ENCODE peak calls at places on chromosome 15, in nine cellular contexts. One of them, this sample, is unnamed.
A peak's percentile ranks its signal among the peaks of the same experiment; 100 is the strongest.

GRCh38 chr15:55588818-55589122 is 625 bp upstream of the PYGO1 start:
- DNase-seq in body of pancreas: peak; percentile 20
- DNase-seq in tibial nerve: peak; percentile 6
- DNase-seq in fibroblast of the aortic adventitia: no peak
- DNase-seq in fibroblast of lung: no peak
- DNase-seq in cardiac muscle cell: no peak
- DNase-seq in HFF-Myc: no peak
- DNase-seq in choroid plexus epithelial cell: no peak
- DNase-seq in adrenal gland: no peak
- DNase-seq in this sample: no peak

GRCh38 chr15:66617137-66618090 is 51.6 kb upstream of the LCTL start:
- DNase-seq in fibroblast of lung: peak; percentile 88
- DNase-seq in choroid plexus epithelial cell: peak; percentile 77
- DNase-seq in cardiac muscle cell: peak; percentile 85
- DNase-seq in tibial nerve: peak; percentile 16
- DNase-seq in HFF-Myc: no peak
- DNase-seq in fibroblast of the aortic adventitia: peak; percentile 91
- DNase-seq in adrenal gland: peak; percentile 56
- DNase-seq in body of pancreas: peak; percentile 21
- DNase-seq in this sample: peak; percentile 19

GRCh38 chr15:58398053-58398452 is 33.7 kb upstream of the LIPC start:
- DNase-seq in adrenal gland: no peak
- DNase-seq in body of pancreas: no peak
- DNase-seq in tibial nerve: no peak
- DNase-seq in fibroblast of the aortic adventitia: no peak
- DNase-seq in fibroblast of lung: no peak
- DNase-seq in cardiac muscle cell: no peak
- DNase-seq in HFF-Myc: no peak
- DNase-seq in choroid plexus epithelial cell: no peak
- DNase-seq in this sample: no peak

GRCh38 chr15:92889390-92890113 is 10.6 kb upstream of the CHD2 start:
- DNase-seq in choroid plexus epithelial cell: no peak
- DNase-seq in cardiac muscle cell: peak; percentile 19
- DNase-seq in fibroblast of lung: no peak
- DNase-seq in adrenal gland: no peak
- DNase-seq in HFF-Myc: no peak
- DNase-seq in body of pancreas: no peak
- DNase-seq in tibial nerve: no peak
- DNase-seq in fibroblast of the aortic adventitia: peak; percentile 18
- DNase-seq in this sample: no peak

GRCh38 chr15:67882487-67883227 is 42.8 kb upstream of the RNU6-1 start:
- DNase-seq in body of pancreas: no peak
- DNase-seq in tibial nerve: no peak
- DNase-seq in cardiac muscle cell: peak; percentile 57
- DNase-seq in fibroblast of the aortic adventitia: no peak
- DNase-seq in adrenal gland: peak; percentile 19
- DNase-seq in choroid plexus epithelial cell: peak; percentile 42
- DNase-seq in HFF-Myc: no peak
- DNase-seq in fibroblast of lung: no peak
- DNase-seq in this sample: no peak

GRCh38 chr15:53808058-53808703 is 48.7 kb upstream of the WDR72 start:
- DNase-seq in HFF-Myc: no peak
- DNase-seq in fibroblast of lung: no peak
- DNase-seq in body of pancreas: no peak
- DNase-seq in cardiac muscle cell: peak; percentile 2
- DNase-seq in fibroblast of the aortic adventitia: peak; percentile 1
- DNase-seq in choroid plexus epithelial cell: peak; percentile 12
- DNase-seq in tibial nerve: no peak
- DNase-seq in adrenal gland: no peak
- DNase-seq in this sample: no peak

GRCh38 chr15:41932511-41932910 is 38.7 kb upstream of the SPTBN5 start:
- DNase-seq in fibroblast of lung: no peak
- DNase-seq in HFF-Myc: no peak
- DNase-seq in body of pancreas: no peak
- DNase-seq in choroid plexus epithelial cell: no peak
- DNase-seq in fibroblast of the aortic adventitia: no peak
- DNase-seq in tibial nerve: no peak
- DNase-seq in adrenal gland: no peak
- DNase-seq in cardiac muscle cell: no peak
- DNase-seq in this sample: no peak

GRCh38 chr15:60618206-60618605 is 139.3 kb upstream of the ICE2 start:
- DNase-seq in tibial nerve: no peak
- DNase-seq in cardiac muscle cell: no peak
- DNase-seq in body of pancreas: no peak
- DNase-seq in HFF-Myc: no peak
- DNase-seq in fibroblast of the aortic adventitia: no peak
- DNase-seq in choroid plexus epithelial cell: no peak
- DNase-seq in adrenal gland: no peak
- DNase-seq in fibroblast of lung: no peak
- DNase-seq in this sample: no peak

GRCh38 chr15:98609144-98609852 is 39.0 kb upstream of the IGF1R start:
- DNase-seq in HFF-Myc: peak; percentile 58
- DNase-seq in fibroblast of the aortic adventitia: peak; percentile 25
- DNase-seq in body of pancreas: no peak
- DNase-seq in adrenal gland: no peak
- DNase-seq in cardiac muscle cell: peak; percentile 50
- DNase-seq in choroid plexus epithelial cell: peak; percentile 15
- DNase-seq in tibial nerve: no peak
- DNase-seq in fibroblast of lung: peak; percentile 71
- DNase-seq in this sample: peak; percentile 58

GRCh38 chr15:98612490-98613110 is 35.7 kb upstream of the IGF1R start:
- DNase-seq in HFF-Myc: no peak
- DNase-seq in tibial nerve: no peak
- DNase-seq in fibroblast of lung: no peak
- DNase-seq in cardiac muscle cell: no peak
- DNase-seq in body of pancreas: no peak
- DNase-seq in adrenal gland: no peak
- DNase-seq in choroid plexus epithelial cell: no peak
- DNase-seq in fibroblast of the aortic adventitia: no peak
- DNase-seq in this sample: no peak

GRCh38 chr15:98614681-98615080 is 33.7 kb upstream of the IGF1R start:
- DNase-seq in fibroblast of lung: no peak
- DNase-seq in body of pancreas: no peak
- DNase-seq in choroid plexus epithelial cell: no peak
- DNase-seq in tibial nerve: no peak
- DNase-seq in fibroblast of the aortic adventitia: no peak
- DNase-seq in HFF-Myc: no peak
- DNase-seq in cardiac muscle cell: no peak
- DNase-seq in adrenal gland: no peak
- DNase-seq in this sample: no peak

GRCh38 chr15:98611031-98611430 is 37.3 kb upstream of the IGF1R start:
- DNase-seq in fibroblast of lung: no peak
- DNase-seq in body of pancreas: no peak
- DNase-seq in HFF-Myc: no peak
- DNase-seq in adrenal gland: no peak
- DNase-seq in cardiac muscle cell: no peak
- DNase-seq in fibroblast of the aortic adventitia: no peak
- DNase-seq in tibial nerve: no peak
- DNase-seq in choroid plexus epithelial cell: no peak
- DNase-seq in this sample: no peak

DNA sequence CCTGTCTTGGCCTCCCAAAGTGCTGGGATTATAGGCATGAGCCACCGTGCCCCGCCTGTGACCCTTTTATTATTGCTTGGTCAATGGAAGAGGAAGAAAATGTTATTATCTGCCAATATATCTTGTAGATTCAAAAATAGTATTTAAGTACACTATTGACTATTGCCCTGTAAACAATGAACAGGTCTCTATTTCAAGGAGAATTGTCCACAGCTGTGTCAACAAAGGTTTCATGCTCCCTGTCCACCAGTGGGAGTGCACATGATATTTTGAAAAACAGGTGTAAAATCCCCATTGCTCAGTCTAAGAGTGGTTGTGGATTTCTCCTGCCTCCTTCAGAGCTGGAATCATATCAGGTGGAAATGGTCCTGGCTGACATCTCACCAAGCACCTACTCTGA is 36.5 kb upstream of the IGF1R start:
- DNase-seq in fibroblast of lung: no peak
- DNase-seq in adrenal gland: no peak
- DNase-seq in cardiac muscle cell: no peak
- DNase-seq in choroid plexus epithelial cell: no peak
- DNase-seq in tibial nerve: no peak
- DNase-seq in body of pancreas: peak; percentile 41
- DNase-seq in fibroblast of the aortic adventitia: no peak
- DNase-seq in HFF-Myc: no peak
- DNase-seq in this sample: no peak
- H3K4me3 ChIP-seq in fibroblast of lung: no peak overlapping the region
- H3K4me3 ChIP-seq in adrenal gland: no peak overlapping the region
- H3K4me3 ChIP-seq in cardiac muscle cell: no peak overlapping the region
- H3K4me3 ChIP-seq in choroid plexus epithelial cell: no peak overlapping the region
- H3K4me3 ChIP-seq in tibial nerve: no peak overlapping the region
- H3K4me3 ChIP-seq in body of pancreas: no peak overlapping the region
- H3K4me3 ChIP-seq in fibroblast of the aortic adventitia: no peak overlapping the region
- H3K4me3 ChIP-seq in HFF-Myc: no peak overlapping the region
- H3K4me3 ChIP-seq in this sample: no peak overlapping the region

GRCh38 chr15:74631935-74632560 is 16.4 kb downstream of the CLK3 start:
- DNase-seq in fibroblast of the aortic adventitia: peak; percentile 52
- DNase-seq in adrenal gland: peak; percentile 56
- DNase-seq in cardiac muscle cell: peak; percentile 59
- DNase-seq in choroid plexus epithelial cell: peak; percentile 73
- DNase-seq in HFF-Myc: no peak
- DNase-seq in tibial nerve: peak; percentile 64
- DNase-seq in body of pancreas: peak; percentile 67
- DNase-seq in fibroblast of lung: peak; percentile 29
- DNase-seq in this sample: no peak

GRCh38 chr15:74630284-74631086 is 14.8 kb downstream of the CLK3 start:
- DNase-seq in body of pancreas: no peak
- DNase-seq in HFF-Myc: no peak
- DNase-seq in fibroblast of the aortic adventitia: no peak
- DNase-seq in adrenal gland: no peak
- DNase-seq in fibroblast of lung: no peak
- DNase-seq in tibial nerve: no peak
- DNase-seq in cardiac muscle cell: no peak
- DNase-seq in choroid plexus epithelial cell: peak; percentile 34
- DNase-seq in this sample: no peak

GRCh38 chr15:74631087-74631385 is 15.4 kb downstream of the CLK3 start:
- DNase-seq in adrenal gland: no peak
- DNase-seq in choroid plexus epithelial cell: no peak
- DNase-seq in tibial nerve: no peak
- DNase-seq in fibroblast of lung: no peak
- DNase-seq in body of pancreas: no peak
- DNase-seq in fibroblast of the aortic adventitia: no peak
- DNase-seq in cardiac muscle cell: no peak
- DNase-seq in HFF-Myc: no peak
- DNase-seq in this sample: no peak

GRCh38 chr15:74632601-74633000 is 17.0 kb downstream of the CLK3 start:
- DNase-seq in choroid plexus epithelial cell: no peak
- DNase-seq in adrenal gland: no peak
- DNase-seq in body of pancreas: no peak
- DNase-seq in fibroblast of the aortic adventitia: no peak
- DNase-seq in cardiac muscle cell: no peak
- DNase-seq in HFF-Myc: no peak
- DNase-seq in tibial nerve: no peak
- DNase-seq in fibroblast of lung: no peak
- DNase-seq in this sample: no peak

GRCh38 chr15:74631408-74631807 is 15.8 kb downstream of the CLK3 start:
- DNase-seq in body of pancreas: no peak
- DNase-seq in tibial nerve: no peak
- DNase-seq in cardiac muscle cell: no peak
- DNase-seq in fibroblast of the aortic adventitia: no peak
- DNase-seq in fibroblast of lung: no peak
- DNase-seq in choroid plexus epithelial cell: no peak
- DNase-seq in HFF-Myc: no peak
- DNase-seq in adrenal gland: no peak
- DNase-seq in this sample: no peak
- TF ChIP-seq CTCF in body of pancreas: no peak
- TF ChIP-seq CTCF in tibial nerve: no peak
- TF ChIP-seq CTCF in cardiac muscle cell: no peak
- TF ChIP-seq CTCF in fibroblast of the aortic adventitia: no peak
- TF ChIP-seq CTCF in fibroblast of lung: no peak
- TF ChIP-seq CTCF in choroid plexus epithelial cell: no peak
- TF ChIP-seq CTCF in HFF-Myc: no peak
- TF ChIP-seq CTCF in adrenal gland: no peak
- TF ChIP-seq CTCF in this sample: no peak

GRCh38 chr15:98799461-98799971 is 151.2 kb downstream of the IGF1R start:
- DNase-seq in choroid plexus epithelial cell: peak; percentile 33
- DNase-seq in fibroblast of lung: no peak
- DNase-seq in adrenal gland: peak; percentile 45
- DNase-seq in HFF-Myc: no peak
- DNase-seq in tibial nerve: no peak
- DNase-seq in cardiac muscle cell: peak; percentile 26
- DNase-seq in fibroblast of the aortic adventitia: peak; percentile 27
- DNase-seq in body of pancreas: no peak
- DNase-seq in this sample: no peak
- H3K4me3 ChIP-seq in choroid plexus epithelial cell: peak overlapping the region; percentile 11
- H3K4me3 ChIP-seq in fibroblast of lung: no peak overlapping the region
- H3K4me3 ChIP-seq in adrenal gland: no peak overlapping the region
- H3K4me3 ChIP-seq in HFF-Myc: no peak overlapping the region
- H3K4me3 ChIP-seq in tibial nerve: no peak overlapping the region
- H3K4me3 ChIP-seq in cardiac muscle cell: no peak overlapping the region
- H3K4me3 ChIP-seq in fibroblast of the aortic adventitia: no peak overlapping the region
- H3K4me3 ChIP-seq in body of pancreas: no peak overlapping the region
- H3K4me3 ChIP-seq in this sample: no peak overlapping the region

GRCh38 chr15:25784876-25785642 is 78.1 kb downstream of the ATP10A start:
- DNase-seq in fibroblast of lung: peak; percentile 89
- DNase-seq in fibroblast of the aortic adventitia: peak; percentile 70
- DNase-seq in cardiac muscle cell: peak; percentile 16
- DNase-seq in choroid plexus epithelial cell: no peak
- DNase-seq in tibial nerve: no peak
- DNase-seq in HFF-Myc: no peak
- DNase-seq in adrenal gland: no peak
- DNase-seq in body of pancreas: no peak
- DNase-seq in this sample: no peak

GRCh38 chr15:25783134-25783533 is 80.0 kb downstream of the ATP10A start:
- DNase-seq in tibial nerve: no peak
- DNase-seq in HFF-Myc: no peak
- DNase-seq in choroid plexus epithelial cell: no peak
- DNase-seq in fibroblast of the aortic adventitia: no peak
- DNase-seq in fibroblast of lung: no peak
- DNase-seq in body of pancreas: no peak
- DNase-seq in adrenal gland: no peak
- DNase-seq in cardiac muscle cell: no peak
- DNase-seq in this sample: no peak

GRCh38 chr15:25784141-25784540 is 79.0 kb downstream of the ATP10A start:
- DNase-seq in cardiac muscle cell: no peak
- DNase-seq in HFF-Myc: no peak
- DNase-seq in tibial nerve: no peak
- DNase-seq in fibroblast of the aortic adventitia: peak; percentile 15
- DNase-seq in choroid plexus epithelial cell: no peak
- DNase-seq in fibroblast of lung: no peak
- DNase-seq in adrenal gland: no peak
- DNase-seq in body of pancreas: no peak
- DNase-seq in this sample: no peak

GRCh38 chr15:25785643-25786029 is 77.5 kb downstream of the ATP10A start:
- DNase-seq in HFF-Myc: no peak
- DNase-seq in adrenal gland: no peak
- DNase-seq in fibroblast of lung: no peak
- DNase-seq in tibial nerve: no peak
- DNase-seq in fibroblast of the aortic adventitia: no peak
- DNase-seq in choroid plexus epithelial cell: no peak
- DNase-seq in body of pancreas: no peak
- DNase-seq in cardiac muscle cell: no peak
- DNase-seq in this sample: no peak

DNA sequence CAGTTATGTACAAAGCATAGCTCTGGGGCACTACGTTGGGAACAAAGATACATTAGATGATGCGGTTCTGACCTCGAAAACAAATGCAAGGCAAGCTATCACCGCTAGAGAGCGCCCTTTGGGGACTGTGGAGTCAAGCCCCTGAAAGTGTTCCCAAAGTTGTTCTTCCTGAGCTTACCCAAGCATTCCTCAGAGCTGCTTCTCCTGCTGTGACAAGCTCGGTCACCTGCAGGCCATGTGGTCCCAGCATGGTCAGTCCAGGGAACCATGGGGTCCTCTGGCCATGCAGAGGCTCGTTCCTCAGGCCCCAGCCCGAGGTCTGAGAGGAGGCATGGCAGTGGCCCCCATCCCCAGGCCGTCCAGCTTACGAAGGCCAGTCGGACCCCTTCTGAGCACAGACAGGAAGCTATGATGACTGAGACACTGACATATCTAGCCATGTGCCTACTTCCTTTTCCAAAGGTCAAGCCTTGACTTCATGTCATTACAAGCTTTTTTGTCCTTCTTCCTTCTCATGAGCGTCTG is 79.5 kb downstream of the ATP10A start:
- DNase-seq in fibroblast of lung: no peak
- DNase-seq in HFF-Myc: peak; percentile 65
- DNase-seq in adrenal gland: no peak
- DNase-seq in tibial nerve: no peak
- DNase-seq in cardiac muscle cell: peak; percentile 33
- DNase-seq in choroid plexus epithelial cell: no peak
- DNase-seq in fibroblast of the aortic adventitia: peak; percentile 37
- DNase-seq in body of pancreas: no peak
- DNase-seq in this sample: no peak
- TF ChIP-seq CTCF in fibroblast of lung: peak; percentile 20
- TF ChIP-seq CTCF in HFF-Myc: peak; percentile 68
- TF ChIP-seq CTCF in adrenal gland: peak; percentile 6
- TF ChIP-seq CTCF in tibial nerve: no peak
- TF ChIP-seq CTCF in cardiac muscle cell: peak; percentile 38
- TF ChIP-seq CTCF in choroid plexus epithelial cell: peak; percentile 10
- TF ChIP-seq CTCF in fibroblast of the aortic adventitia: peak; percentile 37
- TF ChIP-seq CTCF in body of pancreas: no peak
- TF ChIP-seq CTCF in this sample: peak; percentile 41

This sample was measured in kidney epithelial cell.